ENCODE peak calls at places on chromosomes 2 and 18, in nine cellular contexts. A is stomach, J is K562, C is IMR-90, O is A549, S is heart left ventricle, Y is lower leg skin, M is HCT116, Q is prostate gland. V is an unnamed sample.

GRCh38 chr2:177573120-177573519 is 180.5 kb downstream of the AGPS start:
- DNase-seq in A (no peak), J (no peak), C (peak), O (no peak), S (no peak), Y (no peak), M (no peak), Q (no peak), V (no peak)

GRCh38 chr2:197805598-197806316 is 1.4 kb downstream of the PLCL1 start:
- DNase-seq in A (no peak), J (peak), C (no peak), O (no peak), S (no peak), Y (no peak), M (no peak), Q (no peak), V (no peak)

GRCh38 chr2:60091884-60092283 is 461.6 kb downstream of the BCL11A start:
- DNase-seq in A (no peak), J (no peak), C (no peak), O (no peak), S (no peak), Y (no peak), M (no peak), Q (no peak), V (no peak)

GRCh38 chr18:50662177-50662576 is 102.3 kb downstream of the MAPK4 start:
- DNase-seq in A (no peak), J (peak), C (peak), O (no peak), S (no peak), Y (no peak), M (peak), Q (no peak), V (no peak)

GRCh38 chr2:127649684-127650040 is 3.7 kb downstream of the GPR17 start:
- DNase-seq in A (peak), J (peak), C (peak), O (peak), S (peak), Y (peak), M (peak), Q (peak), V (peak)

GRCh38 chr18:75823376-75823950 is 396.0 kb upstream of the SMIM21 start:
- DNase-seq in A (no peak), J (no peak), C (no peak), O (no peak), S (no peak), Y (no peak), M (no peak), Q (no peak), V (no peak)

GRCh38 chr2:12585784-12586183 is 131.0 kb upstream of the TRIB2 start:
- DNase-seq in A (no peak), J (no peak), C (no peak), O (no peak), S (no peak), Y (no peak), M (no peak), Q (no peak), V (no peak)

GRCh38 chr18:62341423-62341920 is 16.4 kb downstream of the TNFRSF11A start:
- DNase-seq in A (peak), J (no peak), C (no peak), O (no peak), S (no peak), Y (no peak), M (no peak), Q (no peak), V (no peak)

GRCh38 chr18:57764087-57764486 is 39.0 kb downstream of the ATP8B1 start:
- DNase-seq in A (no peak), J (no peak), C (no peak), O (no peak), S (no peak), Y (no peak), M (no peak), Q (no peak), V (no peak)

GRCh38 chr2:240466579-240467148 is 31.2 kb downstream of the GPC1 start:
- DNase-seq in A (peak), J (no peak), C (no peak), O (no peak), S (peak), Y (peak), M (no peak), Q (peak), V (peak)

GRCh38 chr18:29560270-29560669 is 1383.3 kb upstream of the CDH2 start:
- DNase-seq in A (no peak), J (no peak), C (no peak), O (no peak), S (no peak), Y (no peak), M (no peak), Q (no peak), V (no peak)

GRCh38 chr2:33272001-33272400 is 204.4 kb upstream of the RASGRP3 start:
- DNase-seq in A (no peak), J (no peak), C (peak), O (no peak), S (no peak), Y (no peak), M (no peak), Q (no peak), V (no peak)

GRCh38 chr2:177148477-177149154 is 64.0 kb upstream of the HNRNPA3 start:
- DNase-seq in A (peak), J (peak), C (peak), O (peak), S (peak), Y (peak), M (peak), Q (peak), V (peak)

GRCh38 chr2:126208266-126208665 is 447.7 kb upstream of the GYPC start:
- DNase-seq in A (no peak), J (no peak), C (no peak), O (no peak), S (no peak), Y (no peak), M (no peak), Q (no peak), V (no peak)

GRCh38 chr2:235669269-235669831 is 175.5 kb downstream of the AGAP1 start:
- DNase-seq in A (peak), J (no peak), C (peak), O (peak), S (peak), Y (peak), M (peak), Q (peak), V (peak)

GRCh38 chr2:236336575-236337464 is 72.6 kb upstream of the ASB18 start:
- DNase-seq in A (no peak), J (no peak), C (no peak), O (no peak), S (no peak), Y (peak), M (no peak), Q (no peak), V (no peak)

GRCh38 chr2:57429821-57430220 is 616.8 kb upstream of the VRK2 start:
- DNase-seq in A (no peak), J (no peak), C (no peak), O (no peak), S (no peak), Y (no peak), M (no peak), Q (no peak), V (no peak)

GRCh38 chr18:69490813-69491212 is 90.1 kb downstream of the DOK6 start:
- DNase-seq in A (no peak), J (no peak), C (peak), O (no peak), S (peak), Y (no peak), M (no peak), Q (no peak), V (no peak)

GRCh38 chr18:47470941-47471340 is 219.5 kb upstream of the SKOR2 start:
- DNase-seq in A (no peak), J (no peak), C (no peak), O (no peak), S (no peak), Y (peak), M (no peak), Q (no peak), V (no peak)

GRCh38 chr2:171088057-171088834 is 72.4 kb downstream of the TLK1 start:
- DNase-seq in A (no peak), J (no peak), C (no peak), O (no peak), S (no peak), Y (no peak), M (no peak), Q (no peak), V (no peak)

GRCh38 chr2:156322681-156323211 is 9.8 kb downstream of the NR4A2 start:
- DNase-seq in A (no peak), J (no peak), C (no peak), O (no peak), S (no peak), Y (no peak), M (no peak), Q (no peak), V (no peak)
- H3K4me3 ChIP-seq in A (no peak), J (no peak), C (no peak), O (no peak), S (peak), Y (no peak), M (no peak), Q (no peak), V (no peak)

DNA sequence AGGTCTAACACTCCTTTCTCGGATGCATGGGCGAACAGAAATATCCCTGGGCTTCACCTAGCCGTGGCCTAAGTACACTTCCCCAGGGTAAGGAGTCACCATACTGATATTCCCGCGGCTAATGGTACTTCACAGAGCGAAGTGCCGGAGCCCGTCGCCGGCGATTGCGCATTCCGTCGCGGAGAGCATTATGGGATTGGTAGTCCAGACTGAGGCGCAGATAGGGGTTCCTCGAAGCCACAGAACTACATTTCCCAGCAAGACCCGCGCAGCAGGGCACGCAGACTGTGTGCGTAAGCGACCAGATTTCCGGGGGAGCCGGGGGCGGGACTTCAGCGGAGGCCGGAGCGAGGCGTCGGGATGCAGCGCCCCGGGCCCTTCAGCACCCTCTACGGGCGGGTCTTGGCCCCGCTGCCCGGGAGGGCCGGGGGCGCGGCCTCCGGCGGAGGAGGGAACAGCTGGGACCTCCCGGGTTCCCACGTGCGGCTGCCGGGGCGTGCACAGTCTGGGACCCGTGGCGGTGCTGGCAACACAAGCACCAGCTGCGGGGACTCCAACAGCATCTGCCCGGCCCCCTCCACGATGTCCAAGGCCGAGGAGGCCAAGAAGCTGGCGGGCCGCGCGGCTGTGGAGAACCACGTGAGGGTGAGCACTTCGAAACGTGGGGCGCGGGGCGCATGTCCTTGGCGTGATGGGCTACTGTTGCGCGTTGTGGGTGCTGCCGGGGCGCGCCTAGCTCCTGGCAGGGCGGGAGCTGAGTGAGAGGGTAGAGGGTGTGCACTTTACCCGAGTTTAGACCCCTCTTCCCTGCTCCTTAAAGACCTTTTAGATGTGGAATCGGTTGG is at the start of gene RPIA:
- DNase-seq in A (peak), J (peak), C (peak), O (peak), S (peak), Y (peak), M (peak), Q (peak), V (peak)
- TF ChIP-seq POLR2A in A (no peak), J (peak), C (peak), O (peak), S (no peak), Y (no peak), M (peak), Q (peak), V (no peak)

GRCh38 chr18:22650247-22650646 is 232.5 kb upstream of the CTAGE1 start:
- DNase-seq in A (no peak), J (no peak), C (no peak), O (no peak), S (no peak), Y (no peak), M (no peak), Q (no peak), V (no peak)
- H3K4me3 ChIP-seq in A (no peak), J (no peak), C (no peak), O (no peak), S (no peak), Y (no peak), M (no peak), Q (no peak), V (no peak)

GRCh38 chr2:216776076-216776726 is 80.9 kb upstream of the IGFBP5 start:
- DNase-seq in A (peak), J (peak), C (no peak), O (no peak), S (no peak), Y (no peak), M (no peak), Q (no peak), V (no peak)
- TF ChIP-seq POLR2A in A (no peak), J (no peak), C (no peak), O (no peak), S (no peak), Y (no peak), M (no peak), Q (no peak), V (no peak)

DNA sequence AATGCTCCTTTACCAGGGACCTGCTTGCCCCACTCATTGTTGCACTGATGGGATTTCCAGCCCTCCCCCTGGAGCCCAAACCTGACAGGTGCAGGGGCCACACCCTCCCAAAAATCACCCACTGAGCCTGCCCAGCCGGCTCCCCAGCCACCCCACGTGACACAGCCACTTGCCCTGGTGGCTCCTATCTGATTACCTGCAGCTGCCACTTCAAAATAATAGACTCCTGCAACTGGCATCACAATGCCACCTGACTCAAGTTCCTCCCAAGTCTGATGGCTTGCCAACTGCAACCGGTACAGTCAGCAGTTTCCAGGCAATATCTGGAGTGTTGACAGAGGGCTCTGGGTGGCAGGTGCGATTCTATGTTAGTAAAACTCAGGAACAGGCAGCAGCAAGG is 66.2 kb downstream of the CRACDL start:
- DNase-seq in A (peak), J (no peak), C (no peak), O (no peak), S (no peak), Y (peak), M (no peak), Q (peak), V (peak)
- H3K4me3 ChIP-seq in A (no peak), J (no peak), C (no peak), O (no peak), S (no peak), Y (no peak), M (no peak), Q (no peak), V (no peak)

DNA sequence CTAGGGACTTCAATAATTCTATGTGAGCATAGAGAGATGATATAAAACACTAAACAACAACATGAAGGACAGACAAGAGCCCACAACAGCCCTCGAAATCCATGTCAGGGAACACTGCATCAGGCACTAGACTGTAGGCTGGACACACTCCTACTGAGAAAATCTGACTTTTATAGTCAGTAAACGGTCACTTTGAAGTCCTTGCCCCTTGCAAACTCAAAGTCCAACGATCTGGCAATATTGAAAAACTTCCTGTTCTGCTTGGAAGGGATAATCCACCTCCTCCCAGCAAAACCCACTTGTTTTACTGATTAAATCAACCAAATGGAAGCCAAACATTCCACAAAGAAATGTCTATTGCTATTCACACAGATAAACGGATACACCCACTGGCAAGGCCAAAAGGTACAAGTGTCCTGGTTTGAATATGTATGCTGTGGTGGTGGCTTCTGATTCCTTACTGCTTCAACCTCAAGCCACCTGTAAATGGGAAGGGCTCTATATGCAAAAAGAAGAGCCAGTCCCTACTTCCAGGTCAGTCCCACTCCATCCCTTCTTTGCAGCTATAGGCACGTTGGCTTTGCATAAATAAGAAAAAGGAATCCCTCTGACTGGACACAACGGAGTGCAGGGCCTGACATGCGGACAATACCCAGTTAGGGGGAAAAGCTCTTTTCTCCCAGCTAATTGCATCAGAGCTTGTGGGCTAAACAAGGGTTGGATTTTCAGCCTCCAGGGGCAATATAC is 56.6 kb downstream of the STK39 start:
- DNase-seq in A (no peak), J (no peak), C (no peak), O (no peak), S (no peak), Y (no peak), M (no peak), Q (no peak), V (peak)
- TF ChIP-seq POLR2A in A (no peak), J (no peak), C (no peak), O (no peak), S (no peak), Y (no peak), M (no peak), Q (no peak), V (no peak)

GRCh38 chr2:58903427-58903826 is 662.3 kb upstream of the FANCL start:
- DNase-seq in A (no peak), J (no peak), C (no peak), O (no peak), S (no peak), Y (no peak), M (no peak), Q (no peak), V (no peak)
- H3K4me3 ChIP-seq in A (no peak), J (no peak), C (no peak), O (no peak), S (no peak), Y (no peak), M (no peak), Q (no peak), V (no peak)

GRCh38 chr2:190961918-190962487 is 52.0 kb downstream of the STAT1 start:
- DNase-seq in A (no peak), J (no peak), C (no peak), O (no peak), S (no peak), Y (no peak), M (no peak), Q (no peak), V (no peak)
- TF ChIP-seq POLR2A in A (no peak), J (no peak), C (no peak), O (no peak), S (no peak), Y (no peak), M (no peak), Q (no peak), V (no peak)

GRCh38 chr2:26184555-26185303 is 11.8 kb downstream of the GAREM2 start:
- DNase-seq in A (peak), J (peak), C (peak), O (peak), S (peak), Y (peak), M (peak), Q (peak), V (peak)

GRCh38 chr2:26185954-26186353 is 13.1 kb downstream of the GAREM2 start:
- DNase-seq in A (no peak), J (no peak), C (no peak), O (no peak), S (no peak), Y (peak), M (no peak), Q (no peak), V (no peak)

GRCh38 chr2:26184086-26184485 is 11.2 kb downstream of the GAREM2 start:
- DNase-seq in A (no peak), J (no peak), C (no peak), O (no peak), S (no peak), Y (peak), M (no peak), Q (no peak), V (no peak)

GRCh38 chr2:26186371-26186770 is 13.5 kb downstream of the GAREM2 start:
- DNase-seq in A (no peak), J (no peak), C (no peak), O (no peak), S (no peak), Y (peak), M (no peak), Q (no peak), V (no peak)

GRCh38 chr2:26185304-26185928 is 12.5 kb downstream of the GAREM2 start:
- DNase-seq in A (no peak), J (no peak), C (no peak), O (no peak), S (no peak), Y (no peak), M (no peak), Q (no peak), V (no peak)
- H3K4me3 ChIP-seq in A (peak), J (peak), C (peak), O (peak), S (peak), Y (peak), M (peak), Q (peak), V (peak)

GRCh38 chr2:102029405-102029804 is 37.6 kb downstream of the IL1R2 start:
- DNase-seq in A (no peak), J (no peak), C (no peak), O (no peak), S (no peak), Y (no peak), M (no peak), Q (no peak), V (no peak)
- TF ChIP-seq POLR2A in A (no peak), J (no peak), C (no peak), O (no peak), S (no peak), Y (no peak), M (no peak), Q (no peak), V (no peak)